ENCODE peak calls at places on chromosome 15, in four cellular contexts. X is GM12878, M is HepG2, I is H1. D is an unnamed sample. For H3K4me1, the result is how much of the 10 kb centered on the place peaks cover.

GRCh38 chr15:97401970-97402369 is 558.5 kb upstream of the ARRDC4 start:
- DNase-seq in X (no peak), M (no peak), I (no peak), D (no peak)

GRCh38 chr15:59972241-59972640 is 31.9 kb upstream of the FOXB1 start:
- DNase-seq in X (no peak), M (no peak), I (no peak), D (no peak)

GRCh38 chr15:57914350-57915055 is 151.0 kb downstream of the ALDH1A2 start:
- DNase-seq in X (no peak), M (no peak), I (no peak), D (no peak)

GRCh38 chr15:70504305-70504951 is 258.9 kb downstream of the UACA start:
- DNase-seq in X (no peak), M (no peak), I (no peak), D (no peak)

GRCh38 chr15:46644493-46645481 is 1010.0 kb downstream of the SQOR start:
- DNase-seq in X (no peak), M (no peak), I (no peak), D (no peak)

GRCh38 chr15:63970723-63971426 is 75.4 kb downstream of the DAPK2 start:
- DNase-seq in X (peak), M (no peak), I (no peak), D (no peak)

GRCh38 chr15:64842099-64842940 is 605 bp downstream of the PLEKHO2 start:
- DNase-seq in X (no peak), M (no peak), I (no peak), D (no peak)

GRCh38 chr15:73897441-73898261 is 24.3 kb downstream of the TBC1D21 start:
- DNase-seq in X (no peak), M (peak), I (peak), D (peak)

GRCh38 chr15:41564286-41564959 is 5.4 kb downstream of the TYRO3 start:
- DNase-seq in X (no peak), M (peak), I (no peak), D (peak)

GRCh38 chr15:98003976-98004375 is 43.5 kb downstream of the ARRDC4 start:
- DNase-seq in X (no peak), M (no peak), I (no peak), D (no peak)

GRCh38 chr15:71400347-71400746 is 285.1 kb downstream of the THSD4 start:
- DNase-seq in X (no peak), M (no peak), I (no peak), D (no peak)

GRCh38 chr15:92224843-92225242 is 168.8 kb upstream of the ST8SIA2 start:
- DNase-seq in X (no peak), M (no peak), I (no peak), D (no peak)

GRCh38 chr15:64634020-64634419 is 141.4 kb downstream of the RBPMS2 start:
- DNase-seq in X (peak), M (peak), I (no peak), D (no peak)

GRCh38 chr15:91956026-91956723 is 102.7 kb downstream of the SLCO3A1 start:
- DNase-seq in X (no peak), M (no peak), I (no peak), D (peak)

GRCh38 chr15:77607894-77608261 is 24.8 kb downstream of the LINGO1 start:
- DNase-seq in X (no peak), M (no peak), I (no peak), D (no peak)

GRCh38 chr15:81814882-81815455 is 230.8 kb downstream of the MEX3B start:
- DNase-seq in X (no peak), M (no peak), I (no peak), D (no peak)

GRCh38 chr15:83018477-83018876 is 7.0 kb upstream of the C15orf40 start:
- DNase-seq in X (no peak), M (no peak), I (no peak), D (no peak)

GRCh38 chr15:36414670-36415069 is 164.8 kb upstream of the CDIN1 start:
- DNase-seq in X (no peak), M (no peak), I (no peak), D (no peak)

GRCh38 chr15:43376017-43376705 is 5.3 kb downstream of the TUBGCP4 start:
- DNase-seq in X (peak), M (peak), I (no peak), D (no peak)

GRCh38 chr15:73996939-73997338 is 2.4 kb downstream of the PML start:
- DNase-seq in X (no peak), M (no peak), I (no peak), D (no peak)

GRCh38 chr15:32824777-32825176 is 107.0 kb downstream of the GREM1 start:
- DNase-seq in X (no peak), M (peak), I (no peak), D (no peak)

GRCh38 chr15:33608714-33609113 is 297.9 kb downstream of the RYR3 start:
- DNase-seq in X (no peak), M (peak), I (no peak), D (no peak)

GRCh38 chr15:90105521-90105920 is 3.3 kb upstream of the IDH2 start:
- DNase-seq in X (no peak), M (no peak), I (no peak), D (no peak)

GRCh38 chr15:70826634-70827033 is 27.3 kb downstream of the LARP6 start:
- DNase-seq in X (no peak), M (peak), I (no peak), D (no peak)

GRCh38 chr15:100713163-100713867 is 110.9 kb downstream of the ASB7 start:
- DNase-seq in X (no peak), M (peak), I (no peak), D (no peak)

GRCh38 chr15:23013681-23014080 is 25.7 kb downstream of the TUBGCP5 start:
- DNase-seq in X (no peak), M (no peak), I (no peak), D (no peak)

GRCh38 chr15:82647835-82648256 is 683 bp upstream of the CPEB1 start:
- DNase-seq in X (no peak), M (no peak), I (no peak), D (peak)

GRCh38 chr15:62935300-62936081 is 107.1 kb upstream of the TPM1 start:
- DNase-seq in X (no peak), M (peak), I (no peak), D (no peak)

GRCh38 chr15:100985401-100985800 is 66.2 kb downstream of the LRRK1 start:
- DNase-seq in X (no peak), M (no peak), I (no peak), D (no peak)

GRCh38 chr15:74635228-74635627 is 19.6 kb downstream of the CLK3 start:
- DNase-seq in X (no peak), M (peak), I (no peak), D (peak)

GRCh38 chr15:96011109-96011608 is 319.3 kb upstream of the NR2F2 start:
- DNase-seq in X (no peak), M (no peak), I (no peak), D (no peak)

GRCh38 chr15:79028411-79028964 is 62.1 kb downstream of the RASGRF1 start:
- DNase-seq in X (no peak), M (peak), I (peak), D (peak)

GRCh38 chr15:78360958-78361714 is 21.0 kb downstream of the CRABP1 start:
- DNase-seq in X (no peak), M (no peak), I (no peak), D (no peak)

GRCh38 chr15:36961956-36962355 is 138.4 kb downstream of the MEIS2 start:
- DNase-seq in X (no peak), M (no peak), I (no peak), D (no peak)

GRCh38 chr15:84638103-84638502 is 16.0 kb downstream of the WDR73 start:
- DNase-seq in X (no peak), M (peak), I (no peak), D (peak)

GRCh38 chr15:70187331-70187730 is 89.6 kb upstream of the TLE3 start:
- DNase-seq in X (no peak), M (no peak), I (no peak), D (no peak)

GRCh38 chr15:78312551-78312950 is 13.1 kb upstream of the SKIC8 start:
- DNase-seq in X (no peak), M (no peak), I (no peak), D (no peak)

GRCh38 chr15:78950906-78951840 is 6.3 kb upstream of the CTSH start:
- DNase-seq in X (no peak), M (peak), I (no peak), D (no peak)

GRCh38 chr15:33064878-33065277 is 129.6 kb downstream of the FMN1 start:
- DNase-seq in X (no peak), M (no peak), I (no peak), D (no peak)

GRCh38 chr15:40469776-40470390 is 901 bp upstream of the CHST14 start:
- DNase-seq in X (no peak), M (no peak), I (no peak), D (no peak)

GRCh38 chr15:40471778-40472130 is 970 bp downstream of the CHST14 start:
- DNase-seq in X (no peak), M (peak), I (peak), D (peak)

GRCh38 chr15:40472171-40472727 is 1.5 kb downstream of the CHST14 start:
- DNase-seq in X (no peak), M (no peak), I (no peak), D (no peak)

GRCh38 chr15:40471105-40471777 is 457 bp downstream of the CHST14 start:
- DNase-seq in X (no peak), M (no peak), I (no peak), D (no peak)

GRCh38 chr15:40470423-40471104 is at the start of gene CHST14:
- DNase-seq in X (no peak), M (peak), I (peak), D (peak)
- TF ChIP-seq SUZ12 in X (no peak), M (no peak), I (no peak), D (no peak)

DNA sequence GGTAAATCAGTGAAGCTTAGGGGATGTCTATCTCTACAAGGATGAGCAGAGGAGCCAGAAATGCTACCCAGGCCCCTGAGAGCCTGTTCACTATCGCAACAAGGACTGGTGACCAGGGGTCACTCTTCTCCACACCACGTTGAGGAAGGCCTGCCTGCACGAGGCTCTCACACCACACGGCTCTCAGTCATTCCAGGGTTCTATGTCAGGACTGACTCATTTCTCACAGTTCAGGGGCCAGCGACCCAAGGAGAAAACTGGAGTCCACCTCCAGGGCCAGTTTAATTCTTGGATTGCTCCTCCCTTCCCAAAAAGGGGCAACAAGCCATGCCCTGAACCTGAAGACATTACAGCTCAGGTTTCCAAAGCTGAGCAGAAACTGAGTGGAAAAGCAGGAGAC is 33.9 kb downstream of the ANP32A start:
- DNase-seq in X (no peak), M (no peak), I (no peak), D (no peak)
- H3K4me1 ChIP-seq in X (under half), M (under half), I (under half), D (under half)

DNA sequence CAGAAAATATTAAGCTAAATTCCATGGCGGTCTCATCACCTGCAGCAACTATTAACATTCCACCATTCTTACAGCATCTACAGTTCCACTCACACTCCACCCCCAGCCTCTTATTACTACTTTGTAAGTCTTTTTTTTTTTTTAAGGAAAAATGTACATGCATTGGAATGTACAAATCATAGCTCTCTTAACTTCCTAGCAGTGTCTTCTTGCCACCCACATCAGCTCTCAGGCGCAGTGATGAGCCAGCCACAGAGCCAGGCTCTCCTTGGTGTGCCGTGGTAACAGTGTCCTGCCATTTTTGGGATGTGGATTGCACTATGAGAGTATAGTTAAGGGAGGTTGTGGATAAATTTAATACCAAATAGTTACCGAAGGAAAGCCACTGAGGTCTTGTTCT is 17.8 kb downstream of the ABHD17C start:
- DNase-seq in X (no peak), M (no peak), I (no peak), D (no peak)
- TF ChIP-seq SUZ12 in X (no peak), M (no peak), I (no peak), D (no peak)

DNA sequence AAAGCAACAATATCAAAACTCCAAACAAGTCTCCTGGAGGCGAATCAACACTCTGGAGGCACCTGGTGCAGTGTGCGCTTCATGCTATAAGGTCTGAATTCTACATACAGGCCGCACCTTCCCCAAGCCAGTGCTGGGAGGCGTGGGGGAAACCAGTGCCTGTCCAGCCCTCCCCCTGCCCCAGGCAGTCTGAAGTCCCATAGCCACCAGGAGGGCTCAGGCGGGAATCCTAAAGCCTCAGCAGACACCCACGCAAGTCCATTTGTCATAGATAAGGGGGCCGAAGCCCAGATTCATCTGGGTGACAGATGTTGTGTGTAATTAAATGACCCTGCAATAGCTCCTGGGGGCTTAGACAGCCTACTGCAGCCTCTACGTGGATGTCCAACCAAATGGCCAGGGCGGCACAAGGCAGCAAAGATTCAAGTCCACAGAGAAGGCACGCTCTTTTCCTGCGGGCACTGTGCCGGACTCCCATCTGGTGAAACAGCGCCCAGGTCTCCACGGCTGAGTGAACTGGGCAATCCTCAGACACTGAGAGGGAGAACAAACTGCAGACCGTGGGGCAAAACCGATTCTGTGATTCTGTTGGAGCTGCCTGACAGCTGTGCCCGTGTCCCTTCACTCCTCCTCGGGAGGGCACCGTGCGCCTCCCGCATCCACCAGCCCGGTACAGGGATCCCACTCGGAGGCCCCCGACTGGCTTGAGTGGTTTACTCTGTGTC is 64.8 kb downstream of the ATP10A start:
- DNase-seq in X (no peak), M (no peak), I (no peak), D (no peak)
- H3K4me1 ChIP-seq in X (under half), M (under half), I (under half), D (under half)

DNA sequence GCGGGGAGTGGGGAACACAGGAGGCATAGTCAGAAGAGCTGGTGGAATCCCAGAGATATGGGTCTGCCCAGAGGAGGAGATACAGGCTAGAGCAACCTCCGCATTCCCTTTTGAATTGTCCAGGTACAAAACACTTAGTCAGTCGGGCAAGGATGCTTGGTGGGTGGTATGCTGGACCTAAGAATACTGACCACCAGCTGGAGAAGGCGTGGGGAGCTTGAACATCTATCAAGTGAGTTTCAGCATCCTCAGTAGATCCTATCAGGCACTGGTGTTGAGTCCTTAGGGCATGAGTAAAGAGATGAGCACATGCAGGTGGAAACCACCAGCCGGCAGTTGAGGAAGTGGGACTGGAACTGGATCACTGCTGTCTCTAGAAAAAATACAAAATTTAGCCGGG is 14.7 kb upstream of the DIS3L start:
- DNase-seq in X (no peak), M (no peak), I (no peak), D (no peak)
- TF ChIP-seq SUZ12 in X (no peak), M (no peak), I (no peak), D (no peak)

DNA sequence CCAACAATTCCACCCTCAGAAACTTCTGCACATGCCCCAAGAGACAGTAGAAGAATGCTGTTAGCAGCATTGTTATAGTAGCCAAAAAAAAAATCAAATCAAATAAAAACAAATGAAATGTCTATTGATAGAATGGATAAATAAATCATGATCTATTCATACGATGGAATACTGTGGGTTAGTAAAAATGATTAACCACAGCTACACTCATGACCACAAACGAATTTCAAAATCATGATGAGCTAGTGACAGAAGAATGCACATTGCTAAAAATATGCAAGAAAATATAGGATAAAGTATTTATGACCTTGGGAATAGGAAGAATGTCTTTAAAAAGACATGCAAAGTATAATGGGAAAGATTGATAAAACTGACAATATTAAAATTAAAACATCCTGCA is 57.5 kb upstream of the ACAN start:
- DNase-seq in X (no peak), M (no peak), I (no peak), D (no peak)
- H3K4me1 ChIP-seq in X (under half), M (under half), I (under half), D (under half)

D was measured in NT2/D1.